ENCODE peak calls at places on chromosome 14, in eight cellular contexts. F is H9, U is IMR-90, D is HepG2, P is GM23248, A is fibroblast of lung, L is keratinocyte, B is neural progenitor cell. Y is an unnamed sample.

GRCh38 chr14:79937433-79937832 is 273.9 kb downstream of the DIO2 start:
- DNase-seq in F (no peak), U (no peak), D (no peak), P (no peak), A (no peak), L (no peak), B (no peak), Y (no peak)

GRCh38 chr14:59424707-59425106 is 40.5 kb downstream of the GPR135 start:
- DNase-seq in F (no peak), U (no peak), D (no peak), P (no peak), A (no peak), L (no peak), B (peak), Y (no peak)

GRCh38 chr14:74647061-74647833 is 35.2 kb upstream of the LTBP2 start:
- DNase-seq in F (no peak), U (no peak), D (no peak), P (no peak), A (no peak), L (no peak), B (no peak), Y (no peak)

GRCh38 chr14:70822706-70823185 is 13.4 kb upstream of the MAP3K9 start:
- DNase-seq in F (peak), U (peak), D (no peak), P (peak), A (no peak), L (no peak), B (peak), Y (peak)

GRCh38 chr14:59632381-59632780 is 55.8 kb upstream of the CCDC175 start:
- DNase-seq in F (peak), U (peak), D (peak), P (peak), A (peak), L (no peak), B (peak), Y (peak)

GRCh38 chr14:99579903-99580570 is 24.0 kb downstream of the CCDC85C start:
- DNase-seq in F (peak), U (peak), D (no peak), P (peak), A (no peak), L (peak), B (peak), Y (peak)

GRCh38 chr14:105865904-105866840 is 339.8 kb downstream of the TMEM121 start:
- DNase-seq in F (no peak), U (no peak), D (no peak), P (no peak), A (no peak), L (no peak), B (no peak), Y (no peak)

GRCh38 chr14:104294628-104294982 is 156.2 kb downstream of the KIF26A start:
- DNase-seq in F (no peak), U (no peak), D (no peak), P (no peak), A (no peak), L (no peak), B (no peak), Y (no peak)

GRCh38 chr14:30389901-30390394 is 169.0 kb upstream of the G2E3 start:
- DNase-seq in F (no peak), U (no peak), D (no peak), P (no peak), A (no peak), L (no peak), B (peak), Y (no peak)

GRCh38 chr14:23431486-23431885 is 4.0 kb downstream of the MYH7 start:
- DNase-seq in F (no peak), U (no peak), D (no peak), P (no peak), A (no peak), L (no peak), B (no peak), Y (no peak)

GRCh38 chr14:70655110-70655826 is 13.6 kb downstream of the TTC9 start:
- DNase-seq in F (peak), U (no peak), D (no peak), P (no peak), A (no peak), L (no peak), B (no peak), Y (no peak)

GRCh38 chr14:81219821-81220487 is 805 bp downstream of the GTF2A1 start:
- DNase-seq in F (no peak), U (peak), D (peak), P (peak), A (no peak), L (no peak), B (peak), Y (no peak)

GRCh38 chr14:63273091-63273490 is 45.6 kb downstream of the GPHB5 start:
- DNase-seq in F (no peak), U (peak), D (no peak), P (no peak), A (no peak), L (no peak), B (no peak), Y (no peak)

GRCh38 chr14:77603654-77604270 is 12.7 kb downstream of the SPTLC2 start:
- DNase-seq in F (no peak), U (no peak), D (peak), P (no peak), A (peak), L (no peak), B (no peak), Y (no peak)

GRCh38 chr14:45699451-45699850 is 446.4 kb upstream of the MIS18BP1 start:
- DNase-seq in F (no peak), U (no peak), D (no peak), P (no peak), A (no peak), L (no peak), B (no peak), Y (no peak)

GRCh38 chr14:39229222-39229543 is 4.5 kb upstream of the MIA2 start:
- DNase-seq in F (no peak), U (peak), D (no peak), P (peak), A (no peak), L (no peak), B (no peak), Y (no peak)

GRCh38 chr14:74501135-74501614 is 7.6 kb downstream of the ISCA2 start:
- DNase-seq in F (peak), U (peak), D (peak), P (peak), A (peak), L (no peak), B (peak), Y (peak)

GRCh38 chr14:88233915-88234314 is 89.2 kb downstream of the KCNK10 start:
- DNase-seq in F (peak), U (no peak), D (peak), P (peak), A (no peak), L (no peak), B (peak), Y (peak)

GRCh38 chr14:48275301-48275700 is 599.9 kb upstream of the MDGA2 start:
- DNase-seq in F (no peak), U (no peak), D (no peak), P (no peak), A (no peak), L (no peak), B (no peak), Y (no peak)

GRCh38 chr14:79426103-79426755 is 785.1 kb downstream of the DIO2 start:
- DNase-seq in F (no peak), U (no peak), D (no peak), P (no peak), A (no peak), L (no peak), B (no peak), Y (no peak)

GRCh38 chr14:104821229-104821945 is 20.5 kb downstream of the ZBTB42 start:
- DNase-seq in F (peak), U (no peak), D (no peak), P (no peak), A (peak), L (no peak), B (no peak), Y (no peak)

GRCh38 chr14:74360163-74360562 is 11.9 kb downstream of the VRTN start:
- DNase-seq in F (no peak), U (no peak), D (no peak), P (no peak), A (no peak), L (no peak), B (no peak), Y (no peak)

GRCh38 chr14:104546021-104546491 is 33.5 kb upstream of the C14orf180 start:
- DNase-seq in F (peak), U (no peak), D (no peak), P (no peak), A (no peak), L (no peak), B (no peak), Y (peak)

GRCh38 chr14:72547999-72548398 is 345.9 kb downstream of the DPF3 start:
- DNase-seq in F (no peak), U (no peak), D (no peak), P (no peak), A (no peak), L (no peak), B (no peak), Y (no peak)

GRCh38 chr14:54127526-54127925 is 170.9 kb upstream of the BMP4 start:
- DNase-seq in F (no peak), U (peak), D (no peak), P (no peak), A (peak), L (no peak), B (no peak), Y (no peak)

GRCh38 chr14:59454131-59454530 is 11.0 kb downstream of the GPR135 start:
- DNase-seq in F (no peak), U (peak), D (no peak), P (peak), A (peak), L (peak), B (no peak), Y (no peak)

GRCh38 chr14:70754989-70755388 is 54.3 kb downstream of the MAP3K9 start:
- DNase-seq in F (peak), U (no peak), D (peak), P (peak), A (no peak), L (peak), B (no peak), Y (no peak)

GRCh38 chr14:75518625-75519024 is 3.6 kb upstream of the BATF start:
- DNase-seq in F (peak), U (no peak), D (peak), P (peak), A (peak), L (no peak), B (peak), Y (peak)

GRCh38 chr14:67487937-67488893 is at the start of gene TMEM229B:
- DNase-seq in F (no peak), U (no peak), D (no peak), P (no peak), A (no peak), L (no peak), B (no peak), Y (no peak)

GRCh38 chr14:101152855-101153254 is 249.3 kb upstream of the RTL1 start:
- DNase-seq in F (no peak), U (no peak), D (no peak), P (no peak), A (no peak), L (no peak), B (no peak), Y (no peak)
- H2AFZ ChIP-seq in F (no peak), U (no peak), D (no peak), P (no peak), A (no peak), L (no peak), B (no peak), Y (no peak)

GRCh38 chr14:21526672-21527319 is 650 bp upstream of the SALL2 start:
- DNase-seq in F (peak), U (no peak), D (no peak), P (no peak), A (no peak), L (no peak), B (peak), Y (peak)
- H2AFZ ChIP-seq in F (no peak), U (peak), D (peak), P (peak), A (no peak), L (peak), B (no peak), Y (no peak)

GRCh38 chr14:96091941-96092411 is 52.8 kb downstream of the C14orf132 start:
- DNase-seq in F (no peak), U (no peak), D (no peak), P (peak), A (no peak), L (no peak), B (no peak), Y (no peak)
- H2AFZ ChIP-seq in F (no peak), U (no peak), D (no peak), P (no peak), A (no peak), L (no peak), B (no peak), Y (no peak)

GRCh38 chr14:93527076-93527692 is 96.4 kb downstream of the UNC79 start:
- DNase-seq in F (no peak), U (no peak), D (no peak), P (peak), A (no peak), L (no peak), B (no peak), Y (no peak)
- H2AFZ ChIP-seq in F (no peak), U (no peak), D (no peak), P (no peak), A (no peak), L (no peak), B (no peak), Y (no peak)

GRCh38 chr14:61183486-61183885 is 97.7 kb downstream of the TMEM30B start:
- DNase-seq in F (no peak), U (no peak), D (no peak), P (peak), A (no peak), L (no peak), B (no peak), Y (no peak)
- H2AFZ ChIP-seq in F (no peak), U (no peak), D (no peak), P (no peak), A (no peak), L (no peak), B (no peak), Y (no peak)

Y was measured in H1.